ENCODE peak calls at places on chromosome 7, in six cellular contexts. I, A, S, Q, X and O are unnamed samples.

GRCh38 chr7:148720472-148720871 is 21.8 kb downstream of the CUL1 start:
- DNase-seq in A (no peak), X (no peak), S (no peak), Q (no peak), I (no peak), O (no peak)

GRCh38 chr7:127252736-127253288 is at the start of gene GRM8:
- DNase-seq in S (no peak), Q (no peak), X (peak), A (peak), I (peak), O (no peak)

GRCh38 chr7:81244213-81244612 is 325.4 kb upstream of the SEMA3C start:
- DNase-seq in X (no peak), I (no peak), Q (no peak), A (peak), S (peak), O (no peak)

GRCh38 chr7:151695856-151696555 is 176.3 kb upstream of the RHEB start:
- DNase-seq in Q (no peak), X (no peak), S (no peak), I (no peak), A (no peak), O (no peak)

GRCh38 chr7:130632111-130632510 is 36.4 kb downstream of the COPG2 start:
- DNase-seq in Q (no peak), S (peak), A (peak), X (no peak), I (no peak), O (no peak)

GRCh38 chr7:101373812-101374612 is 11.3 kb downstream of the COL26A1 start:
- DNase-seq in S (peak), A (peak), I (no peak), X (no peak), Q (no peak), O (no peak)

GRCh38 chr7:23600251-23600650 is 3.1 kb downstream of the CCDC126 start:
- DNase-seq in A (no peak), Q (no peak), X (no peak), I (no peak), S (no peak), O (no peak)

GRCh38 chr7:143255564-143255963 is 7.7 kb upstream of the GSTK1 start:
- DNase-seq in X (no peak), I (no peak), A (no peak), S (no peak), Q (no peak), O (no peak)

GRCh38 chr7:130793855-130794618 is 60.0 kb upstream of the KLF14 start:
- DNase-seq in I (no peak), S (no peak), A (no peak), Q (no peak), X (peak), O (no peak)

GRCh38 chr7:112520787-112521186 is 40.0 kb downstream of the LSMEM1 start:
- DNase-seq in X (no peak), A (no peak), S (no peak), I (no peak), Q (no peak), O (no peak)

GRCh38 chr7:104643587-104644217 is 315.3 kb downstream of the LHFPL3 start:
- DNase-seq in X (peak), A (peak), I (peak), Q (no peak), S (peak), O (peak)

GRCh38 chr7:155360495-155361362 is 63.1 kb downstream of the INSIG1 start:
- DNase-seq in X (no peak), S (no peak), A (no peak), Q (no peak), I (no peak), O (no peak)

GRCh38 chr7:99095698-99096097 is 48.2 kb downstream of the SMURF1 start:
- DNase-seq in X (no peak), Q (no peak), I (no peak), A (no peak), S (no peak), O (no peak)

GRCh38 chr7:69078997-69079769 is 519.1 kb upstream of the AUTS2 start:
- DNase-seq in S (no peak), X (no peak), I (no peak), A (no peak), Q (no peak), O (no peak)

GRCh38 chr7:24381919-24382505 is 98.0 kb downstream of the NPY start:
- DNase-seq in X (peak), I (peak), A (peak), S (no peak), Q (no peak), O (peak)

GRCh38 chr7:116977172-116977571 is 23.9 kb downstream of the ST7 start:
- DNase-seq in I (no peak), X (no peak), S (peak), A (peak), Q (no peak), O (no peak)

GRCh38 chr7:120055300-120055699 is 217.7 kb upstream of the KCND2 start:
- DNase-seq in A (peak), X (no peak), S (peak), Q (no peak), I (no peak), O (no peak)

GRCh38 chr7:107359520-107360316 is 110.1 kb upstream of the GPR22 start:
- DNase-seq in S (no peak), Q (no peak), X (no peak), I (no peak), A (no peak), O (no peak)

GRCh38 chr7:69717221-69717620 is 118.9 kb downstream of the AUTS2 start:
- DNase-seq in Q (no peak), A (no peak), I (no peak), X (no peak), S (no peak), O (no peak)

GRCh38 chr7:80623465-80624252 is 14.8 kb upstream of the CD36 start:
- DNase-seq in I (no peak), X (peak), A (no peak), Q (no peak), S (no peak), O (no peak)

GRCh38 chr7:140983802-140984201 is 30.9 kb downstream of the MRPS33 start:
- DNase-seq in X (no peak), A (peak), S (no peak), I (no peak), Q (no peak), O (peak)

GRCh38 chr7:75892634-75893272 is 13.9 kb downstream of the RHBDD2 start:
- DNase-seq in Q (no peak), I (no peak), S (peak), A (no peak), X (peak), O (no peak)

GRCh38 chr7:26237035-26237807 is 35.7 kb downstream of the CBX3 start:
- DNase-seq in A (peak), Q (no peak), I (no peak), S (no peak), X (no peak), O (no peak)

GRCh38 chr7:77800158-77800557 is 1.6 kb downstream of the PHTF2 start:
- DNase-seq in X (no peak), Q (no peak), I (no peak), S (no peak), A (no peak), O (peak)

GRCh38 chr7:99839560-99840011 is 11.8 kb downstream of the CYP3A43 start:
- DNase-seq in S (peak), A (peak), X (peak), I (no peak), Q (no peak), O (no peak)

GRCh38 chr7:3712841-3713240 is 411.8 kb downstream of the SDK1 start:
- DNase-seq in X (no peak), S (no peak), A (no peak), Q (no peak), I (no peak), O (no peak)

GRCh38 chr7:36149694-36150452 is 3.2 kb upstream of the EEPD1 start:
- DNase-seq in S (no peak), X (no peak), Q (no peak), A (no peak), I (no peak), O (no peak)

GRCh38 chr7:103857435-103857834 is 132.0 kb downstream of the RELN start:
- DNase-seq in S (no peak), I (peak), A (no peak), X (peak), Q (no peak), O (no peak)

GRCh38 chr7:84492565-84493034 is 298.0 kb upstream of the SEMA3A start:
- DNase-seq in S (no peak), A (no peak), X (no peak), Q (no peak), I (peak), O (no peak)

GRCh38 chr7:31688347-31688746 is 1.3 kb downstream of the PPP1R17 start:
- DNase-seq in X (no peak), S (no peak), I (no peak), Q (no peak), A (no peak), O (peak)

GRCh38 chr7:151866761-151867650 is 9.9 kb downstream of the PRKAG2 start:
- DNase-seq in Q (no peak), S (no peak), A (no peak), X (no peak), I (no peak), O (no peak)

GRCh38 chr7:152588350-152588749 is 87.6 kb downstream of the XRCC2 start:
- DNase-seq in Q (no peak), I (no peak), A (peak), S (peak), X (no peak), O (no peak)

GRCh38 chr7:134470864-134471263 is 12.0 kb upstream of the AKR1B1 start:
- DNase-seq in A (peak), X (no peak), Q (no peak), S (peak), I (no peak), O (no peak)

GRCh38 chr7:64630496-64630895 is 35.4 kb upstream of the ZNF107 start:
- DNase-seq in X (peak), S (peak), A (peak), Q (no peak), I (peak), O (no peak)

GRCh38 chr7:64314493-64315020 is 796 bp downstream of the ZNF736 start:
- DNase-seq in A (no peak), S (no peak), I (no peak), Q (no peak), X (no peak), O (no peak)